ENCODE peak calls at places on chromosomes 11 and 22, in eight cellular contexts. One of them, this sample, is unnamed.

GRCh38 chr11:120205596-120206161 is 5.2 kb upstream of the OAF start:
- DNase-seq in NCI-H1930: no peak
- DNase-seq in Calu3: no peak
- DNase-seq in GM12865: no peak
- DNase-seq in stimulated activated CD4-positive, alpha-beta T cell treated with anti-CD3 and anti-CD28 coated beads, Interleukin-15, amount 100 ng/mL, for 1 hour: no peak
- DNase-seq in mesothelial cell of epicardium: no peak
- DNase-seq in substantia nigra: no peak
- DNase-seq in tibial nerve: no peak
- DNase-seq in this sample: no peak

GRCh38 chr11:35009191-35009940 is 92.9 kb downstream of the PDHX start:
- DNase-seq in NCI-H1930: no peak
- DNase-seq in Calu3: peak; percentile 81
- DNase-seq in GM12865: no peak
- DNase-seq in stimulated activated CD4-positive, alpha-beta T cell treated with anti-CD3 and anti-CD28 coated beads, Interleukin-15, amount 100 ng/mL, for 1 hour: no peak
- DNase-seq in mesothelial cell of epicardium: no peak
- DNase-seq in substantia nigra: no peak
- DNase-seq in tibial nerve: no peak
- DNase-seq in this sample: peak; percentile 83

GRCh38 chr11:2151500-2152257 is 9.3 kb downstream of the INS start:
- DNase-seq in NCI-H1930: peak; percentile 31
- DNase-seq in Calu3: peak; percentile 80
- DNase-seq in GM12865: peak; percentile 82
- DNase-seq in stimulated activated CD4-positive, alpha-beta T cell treated with anti-CD3 and anti-CD28 coated beads, Interleukin-15, amount 100 ng/mL, for 1 hour: peak; percentile 52
- DNase-seq in mesothelial cell of epicardium: peak; percentile 87
- DNase-seq in substantia nigra: peak; percentile 14
- DNase-seq in tibial nerve: peak; percentile 80
- DNase-seq in this sample: peak; percentile 76

GRCh38 chr22:17922925-17923898 is 101.1 kb downstream of the MICAL3 start:
- DNase-seq in NCI-H1930: no peak
- DNase-seq in Calu3: peak; percentile 16
- DNase-seq in GM12865: no peak
- DNase-seq in stimulated activated CD4-positive, alpha-beta T cell treated with anti-CD3 and anti-CD28 coated beads, Interleukin-15, amount 100 ng/mL, for 1 hour: no peak
- DNase-seq in mesothelial cell of epicardium: no peak
- DNase-seq in substantia nigra: no peak
- DNase-seq in tibial nerve: no peak
- DNase-seq in this sample: no peak

GRCh38 chr11:82080160-82080559 is 653.5 kb downstream of the FAM181B start:
- DNase-seq in NCI-H1930: no peak
- DNase-seq in Calu3: no peak
- DNase-seq in GM12865: no peak
- DNase-seq in stimulated activated CD4-positive, alpha-beta T cell treated with anti-CD3 and anti-CD28 coated beads, Interleukin-15, amount 100 ng/mL, for 1 hour: no peak
- DNase-seq in mesothelial cell of epicardium: no peak
- DNase-seq in substantia nigra: no peak
- DNase-seq in tibial nerve: no peak
- DNase-seq in this sample: peak; percentile 35

GRCh38 chr11:121889168-121889567 is 226.8 kb downstream of the BLID start:
- DNase-seq in NCI-H1930: no peak
- DNase-seq in Calu3: no peak
- DNase-seq in GM12865: no peak
- DNase-seq in stimulated activated CD4-positive, alpha-beta T cell treated with anti-CD3 and anti-CD28 coated beads, Interleukin-15, amount 100 ng/mL, for 1 hour: no peak
- DNase-seq in mesothelial cell of epicardium: no peak
- DNase-seq in substantia nigra: no peak
- DNase-seq in tibial nerve: no peak
- DNase-seq in this sample: no peak

GRCh38 chr11:86205415-86206268 is 38.9 kb upstream of the EED start:
- DNase-seq in NCI-H1930: no peak
- DNase-seq in Calu3: no peak
- DNase-seq in GM12865: no peak
- DNase-seq in stimulated activated CD4-positive, alpha-beta T cell treated with anti-CD3 and anti-CD28 coated beads, Interleukin-15, amount 100 ng/mL, for 1 hour: no peak
- DNase-seq in mesothelial cell of epicardium: no peak
- DNase-seq in substantia nigra: no peak
- DNase-seq in tibial nerve: peak; percentile 24
- DNase-seq in this sample: no peak

GRCh38 chr11:134151083-134151747 is 72.6 kb downstream of the NCAPD3 start:
- DNase-seq in NCI-H1930: no peak
- DNase-seq in Calu3: no peak
- DNase-seq in GM12865: no peak
- DNase-seq in stimulated activated CD4-positive, alpha-beta T cell treated with anti-CD3 and anti-CD28 coated beads, Interleukin-15, amount 100 ng/mL, for 1 hour: no peak
- DNase-seq in mesothelial cell of epicardium: no peak
- DNase-seq in substantia nigra: no peak
- DNase-seq in tibial nerve: no peak
- DNase-seq in this sample: no peak

GRCh38 chr11:95445746-95446333 is 214.8 kb upstream of the SESN3 start:
- DNase-seq in NCI-H1930: no peak
- DNase-seq in Calu3: no peak
- DNase-seq in GM12865: no peak
- DNase-seq in stimulated activated CD4-positive, alpha-beta T cell treated with anti-CD3 and anti-CD28 coated beads, Interleukin-15, amount 100 ng/mL, for 1 hour: no peak
- DNase-seq in mesothelial cell of epicardium: no peak
- DNase-seq in substantia nigra: no peak
- DNase-seq in tibial nerve: no peak
- DNase-seq in this sample: no peak

GRCh38 chr22:23997092-23997491 is 8.2 kb downstream of the GSTT4 start:
- DNase-seq in NCI-H1930: no peak
- DNase-seq in Calu3: no peak
- DNase-seq in GM12865: no peak
- DNase-seq in stimulated activated CD4-positive, alpha-beta T cell treated with anti-CD3 and anti-CD28 coated beads, Interleukin-15, amount 100 ng/mL, for 1 hour: no peak
- DNase-seq in mesothelial cell of epicardium: no peak
- DNase-seq in substantia nigra: no peak
- DNase-seq in tibial nerve: no peak
- DNase-seq in this sample: no peak

GRCh38 chr11:74720596-74721478 is 10.4 kb downstream of the CHRDL2 start:
- DNase-seq in NCI-H1930: no peak
- DNase-seq in Calu3: no peak
- DNase-seq in GM12865: no peak
- DNase-seq in stimulated activated CD4-positive, alpha-beta T cell treated with anti-CD3 and anti-CD28 coated beads, Interleukin-15, amount 100 ng/mL, for 1 hour: no peak
- DNase-seq in mesothelial cell of epicardium: no peak
- DNase-seq in substantia nigra: no peak
- DNase-seq in tibial nerve: no peak
- DNase-seq in this sample: no peak

GRCh38 chr22:49882519-49883293 is 29.1 kb downstream of the ZBED4 start:
- DNase-seq in NCI-H1930: no peak
- DNase-seq in Calu3: no peak
- DNase-seq in GM12865: no peak
- DNase-seq in stimulated activated CD4-positive, alpha-beta T cell treated with anti-CD3 and anti-CD28 coated beads, Interleukin-15, amount 100 ng/mL, for 1 hour: no peak
- DNase-seq in mesothelial cell of epicardium: no peak
- DNase-seq in substantia nigra: no peak
- DNase-seq in tibial nerve: no peak
- DNase-seq in this sample: peak; percentile 33

GRCh38 chr11:48107188-48107704 is 109.4 kb upstream of the OR4B1 start:
- DNase-seq in NCI-H1930: no peak
- DNase-seq in Calu3: no peak
- DNase-seq in GM12865: peak; percentile 82
- DNase-seq in stimulated activated CD4-positive, alpha-beta T cell treated with anti-CD3 and anti-CD28 coated beads, Interleukin-15, amount 100 ng/mL, for 1 hour: no peak
- DNase-seq in mesothelial cell of epicardium: no peak
- DNase-seq in substantia nigra: no peak
- DNase-seq in tibial nerve: no peak
- DNase-seq in this sample: no peak

GRCh38 chr22:26318975-26319374 is 110.1 kb upstream of the ASPHD2 start:
- DNase-seq in NCI-H1930: no peak
- DNase-seq in Calu3: peak; percentile 27
- DNase-seq in GM12865: peak; percentile 7
- DNase-seq in stimulated activated CD4-positive, alpha-beta T cell treated with anti-CD3 and anti-CD28 coated beads, Interleukin-15, amount 100 ng/mL, for 1 hour: no peak
- DNase-seq in mesothelial cell of epicardium: no peak
- DNase-seq in substantia nigra: no peak
- DNase-seq in tibial nerve: no peak
- DNase-seq in this sample: no peak

GRCh38 chr11:126061707-126062678 is 673 bp downstream of the CDON start:
- DNase-seq in NCI-H1930: peak; percentile 15
- DNase-seq in Calu3: peak; percentile 32
- DNase-seq in GM12865: peak; percentile 11
- DNase-seq in stimulated activated CD4-positive, alpha-beta T cell treated with anti-CD3 and anti-CD28 coated beads, Interleukin-15, amount 100 ng/mL, for 1 hour: no peak
- DNase-seq in mesothelial cell of epicardium: peak; percentile 71
- DNase-seq in substantia nigra: no peak
- DNase-seq in tibial nerve: no peak
- DNase-seq in this sample: peak; percentile 77

GRCh38 chr22:39144101-39144815 is 8.2 kb downstream of the CBX7 start:
- DNase-seq in NCI-H1930: no peak
- DNase-seq in Calu3: peak; percentile 35
- DNase-seq in GM12865: peak; percentile 82
- DNase-seq in stimulated activated CD4-positive, alpha-beta T cell treated with anti-CD3 and anti-CD28 coated beads, Interleukin-15, amount 100 ng/mL, for 1 hour: peak; percentile 39
- DNase-seq in mesothelial cell of epicardium: no peak
- DNase-seq in substantia nigra: no peak
- DNase-seq in tibial nerve: no peak
- DNase-seq in this sample: peak; percentile 48

GRCh38 chr11:134524876-134525845 is 113.1 kb upstream of the B3GAT1 start:
- DNase-seq in NCI-H1930: no peak
- DNase-seq in Calu3: no peak
- DNase-seq in GM12865: no peak
- DNase-seq in stimulated activated CD4-positive, alpha-beta T cell treated with anti-CD3 and anti-CD28 coated beads, Interleukin-15, amount 100 ng/mL, for 1 hour: no peak
- DNase-seq in mesothelial cell of epicardium: no peak
- DNase-seq in substantia nigra: no peak
- DNase-seq in tibial nerve: no peak
- DNase-seq in this sample: no peak

GRCh38 chr11:47551086-47551485 is 1.8 kb downstream of the CELF1 start:
- DNase-seq in NCI-H1930: no peak
- DNase-seq in Calu3: no peak
- DNase-seq in GM12865: peak; percentile 65
- DNase-seq in stimulated activated CD4-positive, alpha-beta T cell treated with anti-CD3 and anti-CD28 coated beads, Interleukin-15, amount 100 ng/mL, for 1 hour: no peak
- DNase-seq in mesothelial cell of epicardium: no peak
- DNase-seq in substantia nigra: no peak
- DNase-seq in tibial nerve: no peak
- DNase-seq in this sample: peak; percentile 61

GRCh38 chr22:20448630-20449029 is 11.0 kb upstream of the SCARF2 start:
- DNase-seq in NCI-H1930: no peak
- DNase-seq in Calu3: no peak
- DNase-seq in GM12865: no peak
- DNase-seq in stimulated activated CD4-positive, alpha-beta T cell treated with anti-CD3 and anti-CD28 coated beads, Interleukin-15, amount 100 ng/mL, for 1 hour: no peak
- DNase-seq in mesothelial cell of epicardium: no peak
- DNase-seq in substantia nigra: no peak
- DNase-seq in tibial nerve: no peak
- DNase-seq in this sample: no peak

GRCh38 chr11:116962108-116962507 is 124.7 kb upstream of the APOA1 start:
- DNase-seq in NCI-H1930: no peak
- DNase-seq in Calu3: no peak
- DNase-seq in GM12865: no peak
- DNase-seq in stimulated activated CD4-positive, alpha-beta T cell treated with anti-CD3 and anti-CD28 coated beads, Interleukin-15, amount 100 ng/mL, for 1 hour: no peak
- DNase-seq in mesothelial cell of epicardium: no peak
- DNase-seq in substantia nigra: no peak
- DNase-seq in tibial nerve: no peak
- DNase-seq in this sample: no peak

GRCh38 chr11:19988598-19988997 is 171.7 kb downstream of the DBX1 start:
- DNase-seq in NCI-H1930: no peak
- DNase-seq in Calu3: peak; percentile 15
- DNase-seq in GM12865: no peak
- DNase-seq in stimulated activated CD4-positive, alpha-beta T cell treated with anti-CD3 and anti-CD28 coated beads, Interleukin-15, amount 100 ng/mL, for 1 hour: no peak
- DNase-seq in mesothelial cell of epicardium: no peak
- DNase-seq in substantia nigra: peak; percentile 79
- DNase-seq in tibial nerve: no peak
- DNase-seq in this sample: no peak

GRCh38 chr22:36578619-36579018 is 49.7 kb upstream of the EIF3D start:
- DNase-seq in NCI-H1930: no peak
- DNase-seq in Calu3: no peak
- DNase-seq in GM12865: no peak
- DNase-seq in stimulated activated CD4-positive, alpha-beta T cell treated with anti-CD3 and anti-CD28 coated beads, Interleukin-15, amount 100 ng/mL, for 1 hour: no peak
- DNase-seq in mesothelial cell of epicardium: no peak
- DNase-seq in substantia nigra: no peak
- DNase-seq in tibial nerve: no peak
- DNase-seq in this sample: no peak

GRCh38 chr22:29825578-29825977 is 12.5 kb downstream of the ASCC2 start:
- DNase-seq in NCI-H1930: no peak
- DNase-seq in Calu3: no peak
- DNase-seq in GM12865: no peak
- DNase-seq in stimulated activated CD4-positive, alpha-beta T cell treated with anti-CD3 and anti-CD28 coated beads, Interleukin-15, amount 100 ng/mL, for 1 hour: no peak
- DNase-seq in mesothelial cell of epicardium: no peak
- DNase-seq in substantia nigra: no peak
- DNase-seq in tibial nerve: no peak
- DNase-seq in this sample: no peak

GRCh38 chr11:131796089-131796488 is 425.7 kb downstream of the NTM start:
- DNase-seq in NCI-H1930: no peak
- DNase-seq in Calu3: no peak
- DNase-seq in GM12865: no peak
- DNase-seq in stimulated activated CD4-positive, alpha-beta T cell treated with anti-CD3 and anti-CD28 coated beads, Interleukin-15, amount 100 ng/mL, for 1 hour: no peak
- DNase-seq in mesothelial cell of epicardium: no peak
- DNase-seq in substantia nigra: no peak
- DNase-seq in tibial nerve: no peak
- DNase-seq in this sample: no peak

GRCh38 chr11:842370-843002 is at the start of the genes POLR2L and TSPAN4:
- DNase-seq in NCI-H1930: peak; percentile 77
- DNase-seq in Calu3: peak; percentile 91
- DNase-seq in GM12865: peak; percentile 96
- DNase-seq in stimulated activated CD4-positive, alpha-beta T cell treated with anti-CD3 and anti-CD28 coated beads, Interleukin-15, amount 100 ng/mL, for 1 hour: peak; percentile 77
- DNase-seq in mesothelial cell of epicardium: peak; percentile 90
- DNase-seq in substantia nigra: peak; percentile 63
- DNase-seq in tibial nerve: peak; percentile 88
- DNase-seq in this sample: peak; percentile 92

GRCh38 chr11:22703040-22703439 is 36.6 kb downstream of the GAS2 start:
- DNase-seq in NCI-H1930: no peak
- DNase-seq in Calu3: peak; percentile 29
- DNase-seq in GM12865: no peak
- DNase-seq in stimulated activated CD4-positive, alpha-beta T cell treated with anti-CD3 and anti-CD28 coated beads, Interleukin-15, amount 100 ng/mL, for 1 hour: no peak
- DNase-seq in mesothelial cell of epicardium: no peak
- DNase-seq in substantia nigra: no peak
- DNase-seq in tibial nerve: no peak
- DNase-seq in this sample: peak; percentile 62

GRCh38 chr11:836700-837099 is 3.9 kb downstream of the CD151 start:
- DNase-seq in NCI-H1930: no peak
- DNase-seq in Calu3: no peak
- DNase-seq in GM12865: no peak
- DNase-seq in stimulated activated CD4-positive, alpha-beta T cell treated with anti-CD3 and anti-CD28 coated beads, Interleukin-15, amount 100 ng/mL, for 1 hour: no peak
- DNase-seq in mesothelial cell of epicardium: no peak
- DNase-seq in substantia nigra: no peak
- DNase-seq in tibial nerve: no peak
- DNase-seq in this sample: no peak

GRCh38 chr22:40519284-40519947 is 117.1 kb downstream of the MRTFA start:
- DNase-seq in NCI-H1930: no peak
- DNase-seq in Calu3: no peak
- DNase-seq in GM12865: peak; percentile 67
- DNase-seq in stimulated activated CD4-positive, alpha-beta T cell treated with anti-CD3 and anti-CD28 coated beads, Interleukin-15, amount 100 ng/mL, for 1 hour: no peak
- DNase-seq in mesothelial cell of epicardium: no peak
- DNase-seq in substantia nigra: no peak
- DNase-seq in tibial nerve: no peak
- DNase-seq in this sample: no peak

GRCh38 chr11:109423114-109423859 is 1.3 kb downstream of the C11orf87 start:
- DNase-seq in NCI-H1930: no peak
- DNase-seq in Calu3: no peak
- DNase-seq in GM12865: no peak
- DNase-seq in stimulated activated CD4-positive, alpha-beta T cell treated with anti-CD3 and anti-CD28 coated beads, Interleukin-15, amount 100 ng/mL, for 1 hour: no peak
- DNase-seq in mesothelial cell of epicardium: peak; percentile 42
- DNase-seq in substantia nigra: no peak
- DNase-seq in tibial nerve: no peak
- DNase-seq in this sample: no peak

GRCh38 chr11:65491614-65492386 is 7.0 kb upstream of the MALAT1 start:
- DNase-seq in NCI-H1930: no peak
- DNase-seq in Calu3: peak; percentile 88
- DNase-seq in GM12865: peak; percentile 69
- DNase-seq in stimulated activated CD4-positive, alpha-beta T cell treated with anti-CD3 and anti-CD28 coated beads, Interleukin-15, amount 100 ng/mL, for 1 hour: no peak
- DNase-seq in mesothelial cell of epicardium: no peak
- DNase-seq in substantia nigra: peak; percentile 67
- DNase-seq in tibial nerve: peak; percentile 73
- DNase-seq in this sample: peak; percentile 98

GRCh38 chr11:10307411-10308207 is 2.7 kb downstream of the ADM start:
- DNase-seq in NCI-H1930: peak; percentile 75
- DNase-seq in Calu3: peak; percentile 82
- DNase-seq in GM12865: peak; percentile 91
- DNase-seq in stimulated activated CD4-positive, alpha-beta T cell treated with anti-CD3 and anti-CD28 coated beads, Interleukin-15, amount 100 ng/mL, for 1 hour: peak; percentile 66
- DNase-seq in mesothelial cell of epicardium: peak; percentile 81
- DNase-seq in substantia nigra: peak; percentile 77
- DNase-seq in tibial nerve: peak; percentile 83
- DNase-seq in this sample: peak; percentile 86

GRCh38 chr11:88179141-88179540 is 3.9 kb upstream of the RAB38 start:
- DNase-seq in NCI-H1930: no peak
- DNase-seq in Calu3: peak; percentile 1
- DNase-seq in GM12865: peak; percentile 85
- DNase-seq in stimulated activated CD4-positive, alpha-beta T cell treated with anti-CD3 and anti-CD28 coated beads, Interleukin-15, amount 100 ng/mL, for 1 hour: no peak
- DNase-seq in mesothelial cell of epicardium: no peak
- DNase-seq in substantia nigra: no peak
- DNase-seq in tibial nerve: no peak
- DNase-seq in this sample: no peak